ENCODE peak calls at places on chromosomes 1 and 21, in six cellular contexts. V is neural progenitor cell; L is CD8-positive, alpha-beta memory T cell; D is CD4-positive, alpha-beta memory T cell; O is mammary epithelial cell; R is A549. X is an unnamed sample.

GRCh38 chr21:20443558-20444155 is 554.6 kb upstream of the NCAM2 start:
- DNase-seq in V (peak; percentile 56), L (no peak), D (no peak), O (no peak), R (peak; percentile 1), X (no peak)

GRCh38 chr1:89547563-89548485 is 23.2 kb downstream of the LRRC8B start:
- DNase-seq in V (no peak), L (no peak), D (no peak), O (peak; percentile 88), R (peak; percentile 43), X (peak; percentile 63)

GRCh38 chr1:23168079-23168461 is 586 bp downstream of the LUZP1 start:
- DNase-seq in V (no peak), L (peak; percentile 62), D (peak; percentile 20), O (no peak), R (no peak), X (peak; percentile 69)

GRCh38 chr1:154714638-154715037 is 106.7 kb upstream of the ADAR start:
- DNase-seq in V (peak; percentile 34), L (no peak), D (no peak), O (peak; percentile 12), R (peak; percentile 73), X (no peak)

GRCh38 chr21:20789696-20790095 is 208.5 kb upstream of the NCAM2 start:
- DNase-seq in V (no peak), L (no peak), D (no peak), O (no peak), R (no peak), X (no peak)

GRCh38 chr1:245319161-245319560 is 164.4 kb downstream of the KIF26B start:
- DNase-seq in V (no peak), L (no peak), D (no peak), O (no peak), R (no peak), X (no peak)

GRCh38 chr21:42518216-42518615 is 4.6 kb downstream of the SLC37A1 start:
- DNase-seq in V (no peak), L (no peak), D (no peak), O (peak; percentile 58), R (peak; percentile 56), X (no peak)

GRCh38 chr1:88080875-88081274 is 603.2 kb upstream of the PKN2 start:
- DNase-seq in V (no peak), L (no peak), D (no peak), O (no peak), R (no peak), X (no peak)

GRCh38 chr1:228770779-228771223 is 35.5 kb downstream of the RHOU start:
- DNase-seq in V (no peak), L (no peak), D (no peak), O (no peak), R (no peak), X (no peak)

GRCh38 chr1:162772571-162773154 is 17.8 kb upstream of the HSD17B7 start:
- DNase-seq in V (no peak), L (no peak), D (no peak), O (peak; percentile 28), R (no peak), X (no peak)

GRCh38 chr21:43277481-43278351 is 108.9 kb downstream of the CRYAA start:
- DNase-seq in V (peak; percentile 28), L (peak; percentile 32), D (no peak), O (no peak), R (no peak), X (no peak)

GRCh38 chr1:110615548-110616130 is 9.5 kb upstream of the KCNA2 start:
- DNase-seq in V (peak; percentile 83), L (peak; percentile 66), D (peak; percentile 47), O (peak; percentile 63), R (peak; percentile 73), X (peak; percentile 69)

GRCh38 chr1:154391086-154391770 is 13.9 kb upstream of the IL6R start:
- DNase-seq in V (no peak), L (no peak), D (no peak), O (peak; percentile 70), R (no peak), X (no peak)

GRCh38 chr1:60423181-60423780 is 349.7 kb upstream of the C1orf87 start:
- DNase-seq in V (no peak), L (no peak), D (no peak), O (no peak), R (no peak), X (no peak)

GRCh38 chr1:206742702-206743383 is 27.7 kb upstream of the IL19 start:
- DNase-seq in V (no peak), L (no peak), D (no peak), O (no peak), R (no peak), X (no peak)

GRCh38 chr1:202563818-202564217 is 146.4 kb downstream of the SYT2 start:
- DNase-seq in V (no peak), L (no peak), D (no peak), O (no peak), R (no peak), X (no peak)

GRCh38 chr1:156492013-156492590 is 8.5 kb downstream of the MEF2D start:
- DNase-seq in V (no peak), L (no peak), D (no peak), O (no peak), R (no peak), X (peak; percentile 31)

GRCh38 chr1:156492591-156493080 is 7.9 kb downstream of the MEF2D start:
- DNase-seq in V (no peak), L (no peak), D (no peak), O (no peak), R (no peak), X (peak; percentile 68)

GRCh38 chr1:156494309-156494895 is 6.2 kb downstream of the MEF2D start:
- DNase-seq in V (no peak), L (peak; percentile 35), D (no peak), O (no peak), R (no peak), X (peak; percentile 17)

GRCh38 chr1:156493749-156494148 is 6.8 kb downstream of the MEF2D start:
- DNase-seq in V (no peak), L (no peak), D (no peak), O (no peak), R (no peak), X (no peak)

GRCh38 chr1:156493154-156493631 is 7.4 kb downstream of the MEF2D start:
- DNase-seq in V (peak; percentile 55), L (no peak), D (no peak), O (no peak), R (no peak), X (peak; percentile 89)
- H3K4me3 ChIP-seq in V (no peak overlapping the region), L (no peak overlapping the region), D (no peak overlapping the region), O (no peak overlapping the region), R (no peak overlapping the region), X (peak overlapping the region; percentile 98)

GRCh38 chr1:11738096-11738495 is 2.2 kb downstream of the AGTRAP start:
- DNase-seq in V (no peak), L (no peak), D (no peak), O (no peak), R (no peak), X (no peak)
- H3K4me1 ChIP-seq in V (peaks cover 15% of the 10 kb centered on the region), L (peaks cover 65% of the 10 kb centered on the region), D (peaks cover 67% of the 10 kb centered on the region), O (peaks cover 39% of the 10 kb centered on the region), R (peaks cover 14% of the 10 kb centered on the region), X (peaks cover 17% of the 10 kb centered on the region)

GRCh38 chr1:3074800-3075199 is 5.8 kb downstream of the PRDM16 start:
- DNase-seq in V (no peak), L (no peak), D (no peak), O (no peak), R (no peak), X (no peak)
- H3K27ac ChIP-seq in V (no peak overlapping the region), L (no peak overlapping the region), D (no peak overlapping the region), O (no peak overlapping the region), R (no peak overlapping the region), X (no peak overlapping the region)

DNA sequence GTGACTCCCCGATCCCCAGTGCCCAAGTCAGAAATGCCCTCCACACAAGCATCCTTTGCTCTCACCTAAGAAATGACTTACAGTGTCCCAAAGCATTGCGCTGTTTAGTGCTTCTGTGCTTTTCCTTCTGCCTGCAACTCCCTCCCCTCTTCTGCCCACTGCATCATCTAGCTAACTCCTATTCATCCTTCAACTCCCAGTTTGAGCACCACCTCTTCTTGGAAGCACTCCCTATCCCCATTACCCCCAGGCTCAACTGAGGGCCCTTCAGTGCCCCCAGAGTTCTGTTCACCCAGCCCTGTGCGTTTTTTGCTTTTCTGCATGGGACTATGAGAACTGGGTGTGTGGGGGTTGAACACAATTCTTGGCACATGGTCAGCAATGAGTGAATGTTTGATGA is 10.0 kb downstream of the KCNQ4 start:
- DNase-seq in V (no peak), L (no peak), D (no peak), O (no peak), R (no peak), X (no peak)
- H3K4me3 ChIP-seq in V (no peak overlapping the region), L (no peak overlapping the region), D (no peak overlapping the region), O (no peak overlapping the region), R (no peak overlapping the region), X (no peak overlapping the region)

GRCh38 chr1:209838537-209838936 is 10.8 kb downstream of the UTP25 start:
- DNase-seq in V (no peak), L (no peak), D (no peak), O (no peak), R (no peak), X (no peak)
- H3K4me1 ChIP-seq in V (no peaks in the 10 kb centered on the region), L (no peaks in the 10 kb centered on the region), D (no peaks in the 10 kb centered on the region), O (peaks cover 29% of the 10 kb centered on the region), R (peaks cover 24% of the 10 kb centered on the region), X (no peaks in the 10 kb centered on the region)

GRCh38 chr21:17901458-17902092 is 82.4 kb upstream of the C21orf91 start:
- DNase-seq in V (no peak), L (no peak), D (no peak), O (peak; percentile 40), R (no peak), X (no peak)

GRCh38 chr21:17900990-17901385 is 81.8 kb upstream of the C21orf91 start:
- DNase-seq in V (no peak), L (no peak), D (no peak), O (no peak), R (no peak), X (no peak)

GRCh38 chr21:17903029-17903806 is 84.1 kb upstream of the C21orf91 start:
- DNase-seq in V (no peak), L (no peak), D (peak; percentile 57), O (no peak), R (no peak), X (no peak)

GRCh38 chr21:17900281-17900989 is 81.3 kb upstream of the C21orf91 start:
- DNase-seq in V (peak; percentile 26), L (no peak), D (peak; percentile 5), O (no peak), R (no peak), X (no peak)

GRCh38 chr21:17903929-17904639 is 84.9 kb upstream of the C21orf91 start:
- DNase-seq in V (no peak), L (no peak), D (no peak), O (no peak), R (no peak), X (no peak)
- H3K27ac ChIP-seq in V (no peak overlapping the region), L (no peak overlapping the region), D (no peak overlapping the region), O (no peak overlapping the region), R (no peak overlapping the region), X (no peak overlapping the region)

X was measured in psoas muscle.